ENCODE peak calls at places on chromosome 12, in four cellular contexts. T is IMR-90, I is mesendoderm, Q is H1. L is an unnamed sample.

GRCh38 chr12:50283924-50284236 is 560 bp upstream of the LIMA1 start:
- DNase-seq in Q (no peak), I (no peak), T (no peak), L (no peak)

GRCh38 chr12:132173135-132174014 is 29.1 kb downstream of the NOC4L start:
- DNase-seq in Q (no peak), I (no peak), T (no peak), L (no peak)

GRCh38 chr12:31626270-31626669 is 33.2 kb upstream of the ETFBKMT start:
- DNase-seq in I (no peak), T (no peak), Q (no peak), L (no peak)

GRCh38 chr12:108966378-108967151 is 54.3 kb downstream of the SVOP start:
- DNase-seq in T (no peak), Q (no peak), I (no peak), L (no peak)

GRCh38 chr12:95574799-95575452 is 23.6 kb upstream of the USP44 start:
- DNase-seq in I (peak; percentile 80), T (peak; percentile 64), Q (no peak), L (no peak)

GRCh38 chr12:13167226-13167625 is 29.3 kb upstream of the EMP1 start:
- DNase-seq in I (no peak), T (no peak), Q (no peak), L (no peak)

GRCh38 chr12:111705672-111706071 is 19.8 kb downstream of the ACAD10 start:
- DNase-seq in I (no peak), T (no peak), Q (no peak), L (no peak)

GRCh38 chr12:6554990-6555691 is 701 bp downstream of the IFFO1 start:
- DNase-seq in Q (no peak), I (peak; percentile 10), T (no peak), L (no peak)

GRCh38 chr12:120119395-120119973 is 2.9 kb upstream of the RAB35 start:
- DNase-seq in T (peak; percentile 90), Q (no peak), I (no peak), L (no peak)

GRCh38 chr12:509494-509893 is 49.8 kb downstream of the B4GALNT3 start:
- DNase-seq in T (peak; percentile 29), I (peak; percentile 79), Q (no peak), L (no peak)

GRCh38 chr12:129839679-129840078 is 64.1 kb downstream of the TMEM132D start:
- DNase-seq in Q (no peak), I (no peak), T (no peak), L (no peak)

GRCh38 chr12:47222592-47222959 is 142.8 kb upstream of the AMIGO2 start:
- DNase-seq in T (no peak), Q (peak; percentile 19), I (peak; percentile 65), L (peak; percentile 60)

GRCh38 chr12:52082026-52082667 is 2.6 kb downstream of the SMIM41 start:
- DNase-seq in Q (no peak), T (peak; percentile 61), I (no peak), L (peak; percentile 41)

GRCh38 chr12:11875414-11875935 is 195.3 kb upstream of the BCL2L14 start:
- DNase-seq in I (peak; percentile 65), T (no peak), Q (no peak), L (no peak)

GRCh38 chr12:25994252-25994651 is 35.8 kb downstream of the RASSF8 start:
- DNase-seq in I (no peak), Q (no peak), T (peak; percentile 96), L (no peak)

GRCh38 chr12:99043319-99043914 is 398.3 kb downstream of the APAF1 start:
- DNase-seq in T (peak; percentile 64), Q (peak; percentile 47), I (peak; percentile 74), L (peak; percentile 71)

GRCh38 chr12:2074792-2075191 is 22.0 kb downstream of the CACNA1C start:
- DNase-seq in T (no peak), Q (no peak), I (no peak), L (no peak)

GRCh38 chr12:116172224-116172849 is 105.2 kb downstream of the MED13L start:
- DNase-seq in Q (no peak), T (no peak), I (no peak), L (no peak)

GRCh38 chr12:93402333-93403311 is 24.9 kb downstream of the NUDT4 start:
- DNase-seq in T (no peak), I (no peak), Q (no peak), L (no peak)

GRCh38 chr12:94535614-94535932 is 75.9 kb upstream of the CEP83 start:
- DNase-seq in Q (no peak), I (no peak), T (no peak), L (no peak)

GRCh38 chr12:94536040-94536965 is 76.6 kb upstream of the CEP83 start:
- DNase-seq in Q (no peak), T (no peak), I (no peak), L (no peak)

GRCh38 chr12:94534761-94535613 is 75.3 kb upstream of the CEP83 start:
- DNase-seq in I (no peak), T (no peak), Q (no peak), L (no peak)

GRCh38 chr12:94534278-94534677 is 74.6 kb upstream of the CEP83 start:
- DNase-seq in T (no peak), Q (no peak), I (no peak), L (no peak)

DNA sequence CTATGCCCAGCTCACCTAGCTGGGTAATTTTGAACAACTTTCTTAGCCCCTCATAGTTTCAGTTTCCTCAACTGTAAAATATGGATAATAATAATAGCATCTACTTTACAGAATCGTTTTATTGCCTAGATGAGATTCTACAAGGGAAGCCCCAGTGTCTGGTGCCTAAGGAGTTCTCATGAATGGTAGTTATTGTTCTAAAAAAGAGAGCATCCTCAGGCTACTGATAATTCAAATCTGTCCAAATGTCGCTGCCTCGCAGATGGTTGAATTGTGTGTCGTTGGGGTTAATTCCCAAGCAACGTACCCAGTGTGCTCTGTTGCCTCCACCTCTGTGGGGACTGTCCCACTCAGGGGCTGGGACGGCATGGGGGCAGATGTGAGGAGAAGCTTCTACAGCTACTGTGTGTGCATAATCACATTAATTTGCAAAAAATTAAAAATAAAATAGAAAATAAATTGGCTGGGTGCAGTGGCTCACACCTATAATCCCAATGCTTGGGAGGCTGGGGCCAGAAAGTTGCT is 71.6 kb upstream of the CEP83 start:
- DNase-seq in I (no peak), T (no peak), Q (no peak), L (no peak)
- H3K56ac ChIP-seq in I (no peak overlapping the region), T (no peak overlapping the region), Q (no peak overlapping the region), L (no peak overlapping the region)

DNA sequence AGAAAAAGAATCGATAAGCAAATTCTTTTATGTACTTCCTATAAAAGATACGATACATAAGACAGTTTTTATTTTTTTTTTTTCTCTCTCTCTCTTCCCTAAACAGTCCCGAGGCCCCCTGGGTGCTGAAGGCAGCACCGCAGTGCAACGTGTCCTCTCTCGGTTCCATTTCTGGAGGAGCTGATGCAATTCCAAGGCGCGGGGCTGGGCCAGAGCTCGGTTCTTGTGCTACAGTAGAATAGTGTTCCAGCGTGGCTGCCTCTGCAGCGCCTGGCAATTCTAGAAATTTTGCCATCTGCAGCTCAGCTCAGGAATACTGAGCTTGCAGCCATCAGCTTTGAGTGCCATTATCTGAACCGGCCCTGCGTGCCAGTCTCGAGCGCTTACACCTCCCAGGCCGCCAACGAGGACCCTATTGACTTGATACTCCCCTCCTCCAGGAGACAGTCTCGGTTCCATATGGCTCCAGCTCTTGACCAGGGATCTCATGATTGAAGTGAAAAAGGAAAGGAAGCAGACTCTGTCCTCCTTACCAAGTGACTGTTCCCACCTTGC is 630 bp downstream of the ALDH1L2 start:
- DNase-seq in Q (no peak), I (no peak), T (peak; percentile 77), L (peak; percentile 46)
- H4K5ac ChIP-seq in Q (no peak overlapping the region), I (no peak overlapping the region), T (peak overlapping the region; percentile 27), L (no peak overlapping the region)

DNA sequence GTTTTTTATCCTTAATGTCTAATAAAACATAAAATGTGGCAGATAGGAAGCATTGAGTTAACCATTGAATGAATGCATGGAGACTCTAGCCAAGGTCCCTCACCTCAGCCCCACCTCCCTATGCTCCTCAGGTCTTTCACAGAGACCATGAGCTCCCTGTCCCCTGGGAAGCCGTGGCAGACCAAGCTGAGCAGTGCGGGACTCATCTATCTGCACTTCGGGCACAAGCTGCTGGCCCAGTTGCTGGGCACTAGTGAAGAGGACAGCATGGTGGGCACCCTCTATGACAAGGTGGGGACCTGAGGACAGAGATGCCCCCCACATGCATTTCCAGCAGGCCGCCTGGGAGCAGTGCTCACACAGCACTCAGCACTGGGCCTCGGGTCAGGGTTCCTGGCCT is 3.4 kb downstream of the MYG1 start:
- DNase-seq in T (no peak), I (no peak), Q (no peak), L (no peak)
- H4K8ac ChIP-seq in T (no peak overlapping the region), I (no peak overlapping the region), Q (no peak overlapping the region), L (no peak overlapping the region)

GRCh38 chr12:123030686-123031085 is 50.2 kb downstream of the ARL6IP4 start:
- DNase-seq in I (no peak), Q (no peak), T (no peak), L (no peak)
- H3K56ac ChIP-seq in I (no peak overlapping the region), Q (no peak overlapping the region), T (no peak overlapping the region), L (no peak overlapping the region)